ENCODE peak calls at places on chromosomes 2 and 18, in six cellular contexts. E is astrocyte of the spinal cord, D is HAP-1, U is OCI-LY7, A is right cardiac atrium, V is T-helper 2 cell. Y is an unnamed sample.
A peak's percentile ranks its signal among the peaks of the same experiment; 100 is the strongest.

GRCh38 chr2:73933194-73933593 is 6.5 kb downstream of the DGUOK start:
- DNase-seq in E (no peak), D (no peak), U (no peak), A (no peak), V (no peak), Y (no peak)

GRCh38 chr18:21362921-21363320 is 120.9 kb downstream of the GREB1L start:
- DNase-seq in E (no peak), D (peak; percentile 74), U (no peak), A (no peak), V (no peak), Y (no peak)

GRCh38 chr18:77151791-77152517 is 19.4 kb upstream of the MBP start:
- DNase-seq in E (no peak), D (no peak), U (peak; percentile 41), A (no peak), V (no peak), Y (no peak)

GRCh38 chr2:15763106-15763821 is 171.6 kb downstream of the DDX1 start:
- DNase-seq in E (no peak), D (no peak), U (no peak), A (no peak), V (no peak), Y (no peak)

GRCh38 chr18:27668126-27668525 is 483.0 kb upstream of the CHST9 start:
- DNase-seq in E (peak; percentile 49), D (no peak), U (no peak), A (no peak), V (no peak), Y (no peak)

GRCh38 chr2:195364015-195364965 is 292.7 kb upstream of the SLC39A10 start:
- DNase-seq in E (peak; percentile 72), D (no peak), U (no peak), A (no peak), V (no peak), Y (no peak)

GRCh38 chr2:109399061-109399460 is 214.7 kb downstream of the SEPTIN10 start:
- DNase-seq in E (no peak), D (no peak), U (no peak), A (no peak), V (no peak), Y (no peak)

GRCh38 chr2:198930170-198930569 is 527.6 kb downstream of the SATB2 start:
- DNase-seq in E (no peak), D (no peak), U (peak; percentile 25), A (no peak), V (no peak), Y (no peak)

Y was measured in ovary.